ENCODE peak calls at places on chromosomes 5 and 9, in four cellular contexts. H, S, Q and O are unnamed samples.

GRCh38 chr5:102753889-102754498 is 1.1 kb upstream of the PAM start:
- DNase-seq in H (no peak), S (no peak), Q (peak; percentile 31), O (no peak)

GRCh38 chr9:122302541-122302940 is 37.9 kb downstream of the MRRF start:
- DNase-seq in H (no peak), S (no peak), Q (no peak), O (no peak)

GRCh38 chr5:86997501-86997900 is 270.2 kb upstream of the RASA1 start:
- DNase-seq in H (no peak), S (no peak), Q (no peak), O (no peak)

GRCh38 chr9:136946893-136947891 is 2.1 kb downstream of the C8G start:
- DNase-seq in H (no peak), S (no peak), Q (no peak), O (no peak)

GRCh38 chr5:139439013-139439903 is at the start of gene DNAJC18:
- DNase-seq in H (peak; percentile 83), S (peak; percentile 92), Q (peak; percentile 90), O (peak; percentile 96)

GRCh38 chr5:145887976-145888574 is 15.3 kb upstream of the GRXCR2 start:
- DNase-seq in H (peak; percentile 55), S (no peak), Q (no peak), O (peak; percentile 62)

GRCh38 chr9:76877961-76878360 is 28.0 kb downstream of the PRUNE2 start:
- DNase-seq in H (no peak), S (no peak), Q (no peak), O (no peak)

GRCh38 chr5:74945561-74946165 is 79.5 kb upstream of the FAM169A start:
- DNase-seq in H (no peak), S (peak; percentile 14), Q (no peak), O (no peak)

GRCh38 chr5:136729901-136730355 is 364.6 kb upstream of the TRPC7 start:
- DNase-seq in H (no peak), S (no peak), Q (no peak), O (no peak)

GRCh38 chr9:9337129-9337528 is 1275.7 kb downstream of the PTPRD start:
- DNase-seq in H (no peak), S (no peak), Q (no peak), O (no peak)

GRCh38 chr5:143968071-143968878 is 156.3 kb downstream of the HMHB1 start:
- DNase-seq in H (peak; percentile 34), S (peak; percentile 44), Q (peak; percentile 18), O (no peak)

GRCh38 chr9:33506626-33507370 is 17.3 kb upstream of the ANKRD18B start:
- DNase-seq in H (no peak), S (no peak), Q (no peak), O (no peak)

GRCh38 chr9:124752967-124753366 is 18.1 kb downstream of the NR6A1 start:
- DNase-seq in H (no peak), S (no peak), Q (no peak), O (no peak)

GRCh38 chr5:77133061-77133758 is 46.1 kb upstream of the ZBED3 start:
- DNase-seq in H (peak; percentile 74), S (no peak), Q (no peak), O (no peak)

GRCh38 chr5:5985332-5985731 is 393.0 kb downstream of the MED10 start:
- DNase-seq in H (no peak), S (no peak), Q (no peak), O (no peak)

GRCh38 chr5:132274050-132274869 is 16.8 kb downstream of the PDLIM4 start:
- DNase-seq in H (no peak), S (no peak), Q (no peak), O (peak; percentile 37)

GRCh38 chr5:130141689-130142320 is 237.5 kb downstream of the CHSY3 start:
- DNase-seq in H (peak; percentile 54), S (peak; percentile 29), Q (no peak), O (peak; percentile 60)

GRCh38 chr9:135500071-135500524 is 384 bp upstream of the MRPS2 start:
- DNase-seq in H (no peak), S (no peak), Q (no peak), O (no peak)